ENCODE peak calls at places on chromosomes 16 and 17, in seven cellular contexts. One of them, this sample, is unnamed.

GRCh38 chr17:43701318-43701743 is 39.6 kb upstream of the MEOX1 start:
- DNase-seq in A549: no peak
- DNase-seq in uterus: no peak
- DNase-seq in Peyer's patch: peak; percentile 59
- DNase-seq in stomach: no peak
- DNase-seq in tibial nerve: no peak
- DNase-seq in body of pancreas: no peak
- DNase-seq in this sample: no peak

GRCh38 chr17:2700491-2701141 is 10.9 kb downstream of the CLUH start:
- DNase-seq in A549: no peak
- DNase-seq in uterus: peak; percentile 10
- DNase-seq in Peyer's patch: peak; percentile 19
- DNase-seq in stomach: no peak
- DNase-seq in tibial nerve: peak; percentile 7
- DNase-seq in body of pancreas: no peak
- DNase-seq in this sample: no peak

GRCh38 chr17:927611-928461 is 51.7 kb downstream of the NXN start:
- DNase-seq in A549: peak; percentile 69
- DNase-seq in uterus: peak; percentile 86
- DNase-seq in Peyer's patch: no peak
- DNase-seq in stomach: peak; percentile 44
- DNase-seq in tibial nerve: no peak
- DNase-seq in body of pancreas: no peak
- DNase-seq in this sample: no peak

GRCh38 chr17:61335845-61336655 is 63.6 kb upstream of the TBX2 start:
- DNase-seq in A549: no peak
- DNase-seq in uterus: no peak
- DNase-seq in Peyer's patch: no peak
- DNase-seq in stomach: peak; percentile 72
- DNase-seq in tibial nerve: no peak
- DNase-seq in body of pancreas: peak; percentile 74
- DNase-seq in this sample: no peak

GRCh38 chr17:46911311-46911710 is 11.6 kb upstream of the GOSR2 start:
- DNase-seq in A549: no peak
- DNase-seq in uterus: no peak
- DNase-seq in Peyer's patch: no peak
- DNase-seq in stomach: no peak
- DNase-seq in tibial nerve: no peak
- DNase-seq in body of pancreas: no peak
- DNase-seq in this sample: no peak

GRCh38 chr16:3187798-3188674 is at the start of gene OR1F1:
- DNase-seq in A549: peak; percentile 69
- DNase-seq in uterus: no peak
- DNase-seq in Peyer's patch: peak; percentile 62
- DNase-seq in stomach: no peak
- DNase-seq in tibial nerve: no peak
- DNase-seq in body of pancreas: no peak
- DNase-seq in this sample: no peak

GRCh38 chr17:40491486-40491885 is 9.9 kb downstream of the TNS4 start:
- DNase-seq in A549: no peak
- DNase-seq in uterus: no peak
- DNase-seq in Peyer's patch: no peak
- DNase-seq in stomach: no peak
- DNase-seq in tibial nerve: no peak
- DNase-seq in body of pancreas: no peak
- DNase-seq in this sample: no peak

GRCh38 chr16:14289692-14290340 is 218.7 kb downstream of the MRTFB start:
- DNase-seq in A549: peak; percentile 60
- DNase-seq in uterus: no peak
- DNase-seq in Peyer's patch: no peak
- DNase-seq in stomach: peak; percentile 21
- DNase-seq in tibial nerve: no peak
- DNase-seq in body of pancreas: no peak
- DNase-seq in this sample: no peak

GRCh38 chr16:86343733-86344585 is 166.4 kb upstream of the FOXF1 start:
- DNase-seq in A549: no peak
- DNase-seq in uterus: no peak
- DNase-seq in Peyer's patch: no peak
- DNase-seq in stomach: no peak
- DNase-seq in tibial nerve: no peak
- DNase-seq in body of pancreas: no peak
- DNase-seq in this sample: no peak

GRCh38 chr17:42975265-42975664 is 4.6 kb downstream of the PTGES3L start:
- DNase-seq in A549: no peak
- DNase-seq in uterus: no peak
- DNase-seq in Peyer's patch: no peak
- DNase-seq in stomach: no peak
- DNase-seq in tibial nerve: no peak
- DNase-seq in body of pancreas: no peak
- DNase-seq in this sample: no peak

GRCh38 chr17:40251576-40251975 is 32.5 kb downstream of the WIPF2 start:
- DNase-seq in A549: peak; percentile 58
- DNase-seq in uterus: peak; percentile 87
- DNase-seq in Peyer's patch: peak; percentile 75
- DNase-seq in stomach: no peak
- DNase-seq in tibial nerve: no peak
- DNase-seq in body of pancreas: no peak
- DNase-seq in this sample: no peak

GRCh38 chr16:56684256-56684925 is 2.1 kb downstream of the MT1X start:
- DNase-seq in A549: no peak
- DNase-seq in uterus: no peak
- DNase-seq in Peyer's patch: no peak
- DNase-seq in stomach: no peak
- DNase-seq in tibial nerve: no peak
- DNase-seq in body of pancreas: peak; percentile 58
- DNase-seq in this sample: no peak

GRCh38 chr17:74742153-74742515 is 5.1 kb downstream of the RAB37 start:
- DNase-seq in A549: no peak
- DNase-seq in uterus: no peak
- DNase-seq in Peyer's patch: peak; percentile 90
- DNase-seq in stomach: no peak
- DNase-seq in tibial nerve: no peak
- DNase-seq in body of pancreas: no peak
- DNase-seq in this sample: no peak

GRCh38 chr16:70647461-70648359 is 1.4 kb downstream of the IL34 start:
- DNase-seq in A549: no peak
- DNase-seq in uterus: no peak
- DNase-seq in Peyer's patch: no peak
- DNase-seq in stomach: no peak
- DNase-seq in tibial nerve: no peak
- DNase-seq in body of pancreas: no peak
- DNase-seq in this sample: no peak
- TF ChIP-seq POLR2A in A549: no peak
- TF ChIP-seq POLR2A in uterus: no peak
- TF ChIP-seq POLR2A in Peyer's patch: no peak
- TF ChIP-seq POLR2A in stomach: no peak
- TF ChIP-seq POLR2A in tibial nerve: no peak
- TF ChIP-seq POLR2A in body of pancreas: no peak
- TF ChIP-seq POLR2A in this sample: no peak

DNA sequence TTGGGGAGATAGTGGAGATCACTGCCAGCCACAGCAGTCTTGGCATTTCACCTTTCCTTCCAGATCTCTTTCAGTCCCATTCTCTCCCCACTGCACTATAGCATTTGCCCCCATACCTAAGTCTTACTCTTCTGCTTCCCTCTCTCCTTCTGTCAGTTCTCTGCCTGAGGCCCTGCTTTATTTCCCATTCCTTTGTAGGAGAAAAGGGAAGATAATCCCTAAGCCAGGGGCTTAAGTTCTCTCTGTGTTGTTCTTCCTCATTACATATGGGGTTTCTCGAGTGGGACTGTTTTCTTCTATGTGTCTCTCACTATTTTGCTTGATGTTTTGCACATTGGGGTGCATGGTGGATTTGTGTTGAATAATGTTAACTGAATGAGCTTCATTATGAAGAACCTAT is 6.4 kb downstream of the KDM6B start:
- DNase-seq in A549: no peak
- DNase-seq in uterus: no peak
- DNase-seq in Peyer's patch: no peak
- DNase-seq in stomach: no peak
- DNase-seq in tibial nerve: no peak
- DNase-seq in body of pancreas: no peak
- DNase-seq in this sample: no peak
- H3K4me3 ChIP-seq in A549: no peak overlapping the region
- H3K4me3 ChIP-seq in uterus: no peak overlapping the region
- H3K4me3 ChIP-seq in Peyer's patch: no peak overlapping the region
- H3K4me3 ChIP-seq in stomach: no peak overlapping the region
- H3K4me3 ChIP-seq in tibial nerve: no peak overlapping the region
- H3K4me3 ChIP-seq in body of pancreas: no peak overlapping the region
- H3K4me3 ChIP-seq in this sample: no peak overlapping the region

DNA sequence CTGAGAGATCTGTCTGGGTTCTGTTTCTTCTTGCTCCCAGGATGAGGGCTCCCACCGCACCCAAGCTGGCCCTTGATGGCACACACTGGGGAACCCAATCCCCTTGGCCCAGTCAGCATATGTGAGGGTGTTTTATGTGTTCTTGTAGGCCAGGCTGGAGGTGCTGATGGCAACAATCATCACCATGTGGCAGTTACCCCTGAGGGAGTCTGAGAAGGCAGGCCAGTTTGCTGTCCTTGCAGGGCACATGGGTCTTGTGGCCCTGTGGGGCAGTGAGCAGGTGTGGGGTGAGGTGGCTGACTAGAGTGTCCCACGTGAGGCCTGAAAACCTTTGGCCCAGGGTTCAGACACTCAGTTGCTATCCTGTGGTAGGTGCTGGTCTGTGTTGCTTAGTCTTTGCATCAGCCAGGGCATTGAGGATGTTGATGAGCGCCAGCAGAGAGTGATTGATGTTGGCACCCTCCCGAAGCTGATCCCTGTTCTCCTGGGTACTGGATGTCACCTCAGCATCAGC is 2183.0 kb downstream of the TP53TG3F start:
- DNase-seq in A549: no peak
- DNase-seq in uterus: no peak
- DNase-seq in Peyer's patch: no peak
- DNase-seq in stomach: no peak
- DNase-seq in tibial nerve: no peak
- DNase-seq in body of pancreas: no peak
- DNase-seq in this sample: no peak
- H3K9me3 ChIP-seq in A549: no peaks in the 10 kb centered on the region
- H3K9me3 ChIP-seq in uterus: no peaks in the 10 kb centered on the region
- H3K9me3 ChIP-seq in Peyer's patch: no peaks in the 10 kb centered on the region
- H3K9me3 ChIP-seq in stomach: peaks cover 54% of the 10 kb centered on the region
- H3K9me3 ChIP-seq in tibial nerve: peaks cover 7% of the 10 kb centered on the region
- H3K9me3 ChIP-seq in body of pancreas: no peaks in the 10 kb centered on the region
- H3K9me3 ChIP-seq in this sample: no peaks in the 10 kb centered on the region

GRCh38 chr16:87692756-87693155 is 73.0 kb downstream of the KLHDC4 start:
- DNase-seq in A549: no peak
- DNase-seq in uterus: no peak
- DNase-seq in Peyer's patch: no peak
- DNase-seq in stomach: no peak
- DNase-seq in tibial nerve: no peak
- DNase-seq in body of pancreas: no peak
- DNase-seq in this sample: no peak

GRCh38 chr16:87689956-87690465 is 75.8 kb downstream of the KLHDC4 start:
- DNase-seq in A549: no peak
- DNase-seq in uterus: no peak
- DNase-seq in Peyer's patch: no peak
- DNase-seq in stomach: no peak
- DNase-seq in tibial nerve: no peak
- DNase-seq in body of pancreas: no peak
- DNase-seq in this sample: no peak

GRCh38 chr16:87692176-87692575 is 73.6 kb downstream of the KLHDC4 start:
- DNase-seq in A549: no peak
- DNase-seq in uterus: no peak
- DNase-seq in Peyer's patch: no peak
- DNase-seq in stomach: no peak
- DNase-seq in tibial nerve: no peak
- DNase-seq in body of pancreas: no peak
- DNase-seq in this sample: no peak

GRCh38 chr16:87691686-87692079 is 74.1 kb downstream of the KLHDC4 start:
- DNase-seq in A549: no peak
- DNase-seq in uterus: no peak
- DNase-seq in Peyer's patch: no peak
- DNase-seq in stomach: no peak
- DNase-seq in tibial nerve: no peak
- DNase-seq in body of pancreas: no peak
- DNase-seq in this sample: no peak

GRCh38 chr16:87690911-87691685 is 74.7 kb downstream of the KLHDC4 start:
- DNase-seq in A549: no peak
- DNase-seq in uterus: no peak
- DNase-seq in Peyer's patch: no peak
- DNase-seq in stomach: no peak
- DNase-seq in tibial nerve: no peak
- DNase-seq in body of pancreas: no peak
- DNase-seq in this sample: no peak
- TF ChIP-seq POLR2A in A549: no peak
- TF ChIP-seq POLR2A in uterus: no peak
- TF ChIP-seq POLR2A in Peyer's patch: no peak
- TF ChIP-seq POLR2A in stomach: no peak
- TF ChIP-seq POLR2A in tibial nerve: no peak
- TF ChIP-seq POLR2A in body of pancreas: no peak
- TF ChIP-seq POLR2A in this sample: no peak

DNA sequence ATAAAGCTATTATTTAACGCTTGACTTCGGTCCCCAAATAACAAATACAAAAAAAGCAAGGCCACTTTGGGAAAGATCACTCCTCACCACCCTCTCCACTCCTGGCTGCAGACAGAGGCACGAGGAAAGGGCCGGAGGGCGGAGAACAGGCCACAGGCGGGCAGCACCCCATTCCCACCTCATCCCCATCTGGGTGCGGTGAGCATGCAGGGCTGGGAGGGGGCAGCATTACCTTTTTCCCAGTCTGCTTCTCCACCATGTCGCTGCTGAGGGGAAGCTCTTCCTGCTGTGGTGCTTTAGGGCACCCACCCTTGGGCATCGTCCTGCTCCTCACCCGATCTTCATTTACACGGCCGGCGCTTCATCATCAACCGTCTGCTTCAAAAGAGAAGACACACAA is 99.2 kb downstream of the ZNF778 start:
- DNase-seq in A549: no peak
- DNase-seq in uterus: no peak
- DNase-seq in Peyer's patch: no peak
- DNase-seq in stomach: no peak
- DNase-seq in tibial nerve: no peak
- DNase-seq in body of pancreas: no peak
- DNase-seq in this sample: no peak
- H3K4me3 ChIP-seq in A549: no peak overlapping the region
- H3K4me3 ChIP-seq in uterus: no peak overlapping the region
- H3K4me3 ChIP-seq in Peyer's patch: no peak overlapping the region
- H3K4me3 ChIP-seq in stomach: no peak overlapping the region
- H3K4me3 ChIP-seq in tibial nerve: no peak overlapping the region
- H3K4me3 ChIP-seq in body of pancreas: no peak overlapping the region
- H3K4me3 ChIP-seq in this sample: no peak overlapping the region

GRCh38 chr16:35497399-35497798 is 2038.0 kb downstream of the TP53TG3F start:
- DNase-seq in A549: no peak
- DNase-seq in uterus: no peak
- DNase-seq in Peyer's patch: no peak
- DNase-seq in stomach: no peak
- DNase-seq in tibial nerve: no peak
- DNase-seq in body of pancreas: no peak
- DNase-seq in this sample: no peak

GRCh38 chr16:35492225-35492624 is 2032.8 kb downstream of the TP53TG3F start:
- DNase-seq in A549: no peak
- DNase-seq in uterus: no peak
- DNase-seq in Peyer's patch: no peak
- DNase-seq in stomach: no peak
- DNase-seq in tibial nerve: no peak
- DNase-seq in body of pancreas: no peak
- DNase-seq in this sample: no peak
- H3K9me3 ChIP-seq in A549: no peaks in the 10 kb centered on the region
- H3K9me3 ChIP-seq in uterus: no peaks in the 10 kb centered on the region
- H3K9me3 ChIP-seq in Peyer's patch: no peaks in the 10 kb centered on the region
- H3K9me3 ChIP-seq in stomach: peaks cover 19% of the 10 kb centered on the region
- H3K9me3 ChIP-seq in tibial nerve: peaks cover 3% of the 10 kb centered on the region
- H3K9me3 ChIP-seq in body of pancreas: no peaks in the 10 kb centered on the region
- H3K9me3 ChIP-seq in this sample: no peaks in the 10 kb centered on the region

This sample was measured in esophagus squamous epithelium.